ENCODE peak calls at places on chromosomes 3 and 15, in nine cellular contexts. B is GM12865; O is foreskin fibroblast; C is fibroblast of pulmonary artery; U is IMR-90; Q is upper lobe of right lung; I is endothelial cell; Z is CD8-positive, alpha-beta T cell; G is fibroblast of mammary gland. T is an unnamed sample.
A peak's percentile ranks its signal among the peaks of the same experiment; 100 is the strongest.

GRCh38 chr15:34109775-34110663 is 8.1 kb downstream of the PGBD4 start:
- DNase-seq in U (peak; percentile 60), Q (no peak), I (peak; percentile 16), O (peak; percentile 26), Z (no peak), B (peak; percentile 58), G (peak; percentile 57), C (peak; percentile 69), T (peak; percentile 59)

GRCh38 chr15:45376967-45377629 is 1.2 kb downstream of the GATM start:
- DNase-seq in G (no peak), Q (no peak), Z (no peak), B (no peak), U (no peak), C (no peak), I (no peak), O (no peak), T (no peak)

GRCh38 chr3:106068386-106068785 is 199.6 kb upstream of the CBLB start:
- DNase-seq in I (no peak), B (no peak), U (no peak), G (no peak), C (peak; percentile 39), O (no peak), Q (no peak), Z (no peak), T (no peak)

GRCh38 chr3:163196815-163197214 is 1700.2 kb downstream of the OTOL1 start:
- DNase-seq in Z (no peak), U (no peak), O (no peak), Q (no peak), I (no peak), G (no peak), C (no peak), B (no peak), T (no peak)

GRCh38 chr3:53147903-53148400 is 13.1 kb upstream of the PRKCD start:
- DNase-seq in B (no peak), U (no peak), I (no peak), O (no peak), C (no peak), Q (peak; percentile 42), Z (no peak), G (no peak), T (no peak)

GRCh38 chr3:187292631-187293513 is 1.3 kb upstream of the MASP1 start:
- DNase-seq in G (peak; percentile 38), O (no peak), I (no peak), C (no peak), U (peak; percentile 48), B (no peak), Z (no peak), Q (no peak), T (no peak)

GRCh38 chr3:10901293-10902010 is 85.4 kb downstream of the SLC6A11 start:
- DNase-seq in G (no peak), U (no peak), O (no peak), B (no peak), Q (no peak), Z (no peak), C (no peak), I (no peak), T (no peak)

GRCh38 chr15:77532067-77532710 is 100.5 kb downstream of the LINGO1 start:
- DNase-seq in Z (no peak), U (no peak), B (no peak), O (no peak), Q (peak; percentile 23), C (no peak), G (no peak), I (no peak), T (no peak)

GRCh38 chr3:10142707-10143560 is 1.4 kb downstream of the VHL start:
- DNase-seq in C (peak; percentile 37), O (no peak), Q (no peak), Z (no peak), B (peak; percentile 61), I (no peak), G (peak; percentile 58), U (no peak), T (peak; percentile 38)

GRCh38 chr15:78197632-78198031 is 36.7 kb downstream of the ACSBG1 start:
- DNase-seq in B (no peak), G (no peak), Q (peak; percentile 5), U (no peak), Z (no peak), C (no peak), I (no peak), O (no peak), T (no peak)

GRCh38 chr3:168047190-168047795 is 48.4 kb downstream of the GOLIM4 start:
- DNase-seq in C (peak; percentile 90), Q (no peak), Z (no peak), B (peak; percentile 82), O (peak; percentile 47), G (peak; percentile 88), U (peak; percentile 87), I (peak; percentile 12), T (peak; percentile 81)

GRCh38 chr3:10428393-10429091 is 76.8 kb downstream of the ATP2B2 start:
- DNase-seq in Z (no peak), Q (peak; percentile 29), G (no peak), B (no peak), O (no peak), I (no peak), U (no peak), C (no peak), T (no peak)

GRCh38 chr3:130316164-130316563 is 29.3 kb upstream of the COL6A5 start:
- DNase-seq in G (peak; percentile 69), Q (no peak), B (no peak), I (no peak), O (peak; percentile 6), U (peak; percentile 31), C (peak; percentile 13), Z (no peak), T (no peak)

GRCh38 chr3:156535162-156535627 is 19.7 kb downstream of the SSR3 start:
- DNase-seq in U (peak; percentile 100), Q (no peak), Z (no peak), O (peak; percentile 96), G (peak; percentile 100), C (peak; percentile 99), I (no peak), B (peak; percentile 23), T (peak; percentile 91)

GRCh38 chr3:4688411-4688810 is 195.3 kb downstream of the ITPR1 start:
- DNase-seq in Q (no peak), B (no peak), Z (no peak), G (peak; percentile 55), U (no peak), O (no peak), I (no peak), C (peak; percentile 11), T (no peak)

GRCh38 chr3:133901083-133901482 is 5.4 kb upstream of the RAB6B start:
- DNase-seq in U (no peak), G (no peak), I (peak; percentile 28), O (no peak), Q (no peak), Z (no peak), C (no peak), B (no peak), T (no peak)
- TF ChIP-seq CTCF in U (no peak), G (peak; percentile 28), I (peak; percentile 47), O (no peak), Q (no peak), Z (no peak), C (peak; percentile 10), B (peak; percentile 33), T (no peak)

DNA sequence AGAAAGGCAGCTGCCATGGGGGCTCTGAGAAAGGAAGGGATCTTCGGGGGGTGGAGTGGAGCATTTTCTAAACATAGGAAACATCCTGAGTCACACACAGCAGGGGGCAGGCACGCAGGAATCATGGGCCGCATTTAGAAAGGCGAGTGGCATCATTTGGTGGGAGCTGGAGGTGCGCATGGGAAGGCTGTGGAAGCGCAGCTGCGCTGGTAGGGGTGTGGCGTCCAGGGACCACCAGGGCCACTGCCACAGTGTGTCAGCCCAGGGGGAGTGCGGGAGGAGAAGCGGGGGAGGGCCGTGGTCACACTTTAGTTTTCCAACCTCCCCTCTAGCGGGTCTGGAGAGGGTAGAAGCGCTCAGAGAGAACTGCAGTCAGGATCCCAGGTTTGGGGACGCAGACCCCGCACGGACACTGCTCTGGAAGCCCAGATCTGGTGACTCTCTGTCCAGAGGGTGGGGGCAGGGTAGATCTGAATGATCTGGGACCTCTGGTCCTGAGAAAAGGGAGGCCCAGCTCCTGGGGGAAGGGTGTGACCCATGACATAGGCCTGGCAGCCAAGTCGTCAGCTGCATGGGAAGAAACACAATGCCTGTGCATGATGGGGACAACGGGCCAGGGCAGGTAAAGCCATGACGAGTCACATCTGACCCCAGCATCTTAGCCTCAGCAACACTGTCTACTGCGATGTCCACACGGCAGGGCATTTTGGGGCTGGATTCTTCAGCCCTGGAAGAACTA is 88.0 kb upstream of the IQSEC1 start:
- DNase-seq in C (no peak), G (no peak), U (no peak), B (no peak), Q (peak; percentile 13), Z (no peak), I (no peak), O (no peak), T (peak; percentile 2)
- TF ChIP-seq CTCF in C (no peak), G (no peak), U (peak; percentile 6), B (no peak), Q (no peak), Z (no peak), I (no peak), O (no peak), T (no peak)

DNA sequence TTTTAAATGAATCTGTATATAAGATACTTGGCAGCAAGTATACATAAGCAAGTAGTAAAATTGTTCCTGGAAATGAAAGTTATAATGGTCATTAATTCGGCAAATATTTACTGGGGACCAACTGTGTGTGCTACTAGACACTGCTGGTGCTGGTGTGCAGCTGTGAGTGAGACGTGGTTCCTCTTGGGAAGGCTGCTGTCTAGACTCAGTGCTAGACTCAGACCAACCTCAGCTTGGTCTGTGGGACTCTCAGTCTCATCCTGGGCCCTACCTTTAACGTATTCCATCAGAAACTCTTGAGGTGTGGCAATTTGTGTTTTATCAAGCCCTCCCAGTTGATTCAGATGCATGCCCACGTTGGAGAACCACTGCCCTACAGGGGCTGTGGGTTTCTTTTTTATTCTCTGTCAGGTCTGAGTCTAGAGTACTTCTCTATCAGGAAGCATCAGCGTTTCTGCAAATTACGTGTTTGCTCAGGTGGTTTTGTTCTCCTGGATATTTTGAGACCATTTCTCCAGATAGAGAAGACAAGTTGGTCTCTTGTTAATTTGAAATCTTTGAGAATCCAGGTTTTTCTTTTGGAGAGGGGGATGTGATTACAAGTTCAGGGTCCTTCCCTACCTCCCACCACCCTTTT is 6.8 kb downstream of the TLNRD1 start:
- DNase-seq in Q (no peak), B (no peak), G (no peak), Z (no peak), U (no peak), O (no peak), C (no peak), I (no peak), T (no peak)
- TF ChIP-seq CTCF in Q (no peak), B (no peak), G (no peak), Z (no peak), U (no peak), O (no peak), C (no peak), I (no peak), T (no peak)

DNA sequence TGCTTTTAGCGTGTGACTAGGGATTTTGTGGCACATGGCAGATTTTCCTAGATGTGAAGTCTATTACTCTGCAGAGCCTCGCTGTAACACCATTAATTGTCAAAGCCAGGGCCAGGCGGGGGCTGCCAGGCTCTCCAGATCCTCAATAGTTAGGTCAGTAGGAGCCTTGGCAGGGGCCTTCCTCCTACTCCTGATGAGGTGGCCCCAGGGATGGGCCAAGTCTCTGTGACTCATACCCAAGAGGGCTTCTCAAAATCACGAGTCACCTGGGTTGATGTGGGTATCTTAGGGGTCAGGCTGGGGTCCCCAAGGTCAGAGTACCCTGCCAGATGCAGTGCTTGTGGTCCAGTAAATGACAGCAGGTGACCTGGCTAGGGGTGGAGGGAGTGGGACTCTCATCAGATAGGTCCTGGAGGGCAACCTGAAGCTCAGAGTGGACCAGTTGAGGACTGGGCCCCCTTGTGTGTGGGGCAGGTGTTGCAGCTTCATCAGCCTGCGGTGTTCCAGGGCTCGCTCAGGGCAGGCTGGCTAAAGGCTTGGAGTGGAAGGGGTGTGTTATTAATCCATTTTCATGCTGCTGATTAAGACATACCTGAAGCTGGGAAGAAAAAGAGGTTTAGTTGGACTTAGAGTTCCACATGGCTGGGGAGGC is 88.5 kb upstream of the MYZAP start:
- DNase-seq in U (no peak), O (no peak), B (peak; percentile 6), Q (no peak), G (peak; percentile 34), Z (no peak), C (no peak), I (peak; percentile 37), T (peak; percentile 11)
- TF ChIP-seq CTCF in U (peak; percentile 10), O (peak; percentile 18), B (peak; percentile 31), Q (peak; percentile 9), G (no peak), Z (no peak), C (peak; percentile 24), I (peak; percentile 31), T (no peak)